ENCODE peak calls at places on chromosomes 1 and 21, in five cellular contexts. E is GM23248, P is K562, R is HCT116, G is PC-3. M is an unnamed sample.

GRCh38 chr21:33948096-33948950 is 32.7 kb upstream of the ATP5PO start:
- DNase-seq in E (peak; percentile 79), P (peak; percentile 44), R (peak; percentile 61), G (peak; percentile 78), M (peak; percentile 62)

GRCh38 chr21:45074048-45074817 is at the start of gene ADARB1:
- DNase-seq in E (peak; percentile 82), P (peak; percentile 96), R (no peak), G (peak; percentile 62), M (peak; percentile 55)

GRCh38 chr21:37292946-37293345 is 25.8 kb upstream of the VPS26C start:
- DNase-seq in E (peak; percentile 19), P (no peak), R (no peak), G (no peak), M (peak; percentile 1)

GRCh38 chr1:172449585-172450523 is 6.0 kb upstream of the PIGC start:
- DNase-seq in E (peak; percentile 83), P (peak; percentile 83), R (peak; percentile 39), G (peak; percentile 97), M (peak; percentile 55)

GRCh38 chr1:175158133-175158532 is 34.4 kb downstream of the KIAA0040 start:
- DNase-seq in E (peak; percentile 31), P (no peak), R (peak; percentile 27), G (peak; percentile 85), M (no peak)

GRCh38 chr1:38625939-38626338 is 233.6 kb downstream of the RRAGC start:
- DNase-seq in E (no peak), P (no peak), R (no peak), G (no peak), M (no peak)

GRCh38 chr1:21931171-21932093 is 5.7 kb downstream of the HSPG2 start:
- DNase-seq in E (peak; percentile 96), P (no peak), R (peak; percentile 43), G (peak; percentile 58), M (peak; percentile 95)

GRCh38 chr1:214377886-214378285 is 96.9 kb downstream of the SMYD2 start:
- DNase-seq in E (peak; percentile 57), P (no peak), R (no peak), G (no peak), M (peak; percentile 62)

GRCh38 chr1:229371624-229372023 is 28.8 kb upstream of the CCSAP start:
- DNase-seq in E (no peak), P (no peak), R (no peak), G (peak; percentile 87), M (no peak)

GRCh38 chr21:42818328-42818749 is 61.0 kb downstream of the WDR4 start:
- DNase-seq in E (peak; percentile 73), P (peak; percentile 71), R (peak; percentile 33), G (peak; percentile 69), M (peak; percentile 36)

GRCh38 chr1:109620396-109620817 is 770 bp downstream of the AMPD2 start:
- DNase-seq in E (peak; percentile 81), P (peak; percentile 61), R (no peak), G (peak; percentile 40), M (peak; percentile 61)

GRCh38 chr1:78303620-78304019 is 187.2 kb upstream of the PTGFR start:
- DNase-seq in E (peak; percentile 93), P (no peak), R (no peak), G (peak; percentile 96), M (peak; percentile 96)

GRCh38 chr21:35940074-35940927 is 120.0 kb downstream of the SETD4 start:
- DNase-seq in E (peak; percentile 88), P (peak; percentile 52), R (peak; percentile 68), G (peak; percentile 86), M (peak; percentile 87)

GRCh38 chr1:64884261-64885040 is 81.9 kb downstream of the JAK1 start:
- DNase-seq in E (peak; percentile 46), P (peak; percentile 45), R (no peak), G (no peak), M (peak; percentile 59)

GRCh38 chr21:38460171-38460742 is 38.0 kb downstream of the ERG start:
- DNase-seq in E (peak; percentile 97), P (no peak), R (no peak), G (peak; percentile 47), M (peak; percentile 90)

GRCh38 chr21:42235593-42235992 is 16.7 kb downstream of the ABCG1 start:
- DNase-seq in E (no peak), P (no peak), R (no peak), G (no peak), M (no peak)

GRCh38 chr1:203124546-203125317 is 2.8 kb upstream of the ADORA1 start:
- DNase-seq in E (peak; percentile 40), P (no peak), R (no peak), G (peak; percentile 68), M (peak; percentile 21)

DNA sequence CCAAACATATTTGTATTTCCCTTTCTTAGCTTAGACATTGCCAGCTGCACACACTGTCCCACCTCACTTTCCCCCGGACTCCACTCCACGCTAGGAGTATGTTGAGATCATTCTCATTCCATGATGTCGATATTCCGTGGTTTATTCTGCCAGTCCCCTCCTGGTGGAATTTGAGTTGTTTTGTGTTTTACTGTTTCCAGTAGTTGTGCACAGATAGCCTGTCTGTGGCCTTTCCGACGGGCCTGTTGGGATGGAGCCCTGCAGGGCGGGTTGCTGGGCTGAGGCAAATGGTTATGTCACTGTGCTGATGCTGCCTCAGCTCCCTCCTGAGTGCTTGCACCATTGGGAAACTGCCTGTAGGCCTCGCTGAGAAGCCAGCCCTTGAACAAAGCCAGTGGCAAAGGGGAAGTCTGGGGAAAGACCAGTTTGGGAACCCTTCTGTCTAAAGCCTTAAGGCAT is 12.8 kb downstream of the TRAPPC10 start:
- DNase-seq in E (peak; percentile 87), P (peak; percentile 60), R (no peak), G (no peak), M (peak; percentile 79)
- H4K20me1 ChIP-seq in E (peaks cover 8% of the 10 kb centered on the region), P (peaks cover 3% of the 10 kb centered on the region), R (peaks cover 6% of the 10 kb centered on the region), G (peaks cover 59% of the 10 kb centered on the region), M (peaks cover 2% of the 10 kb centered on the region)

DNA sequence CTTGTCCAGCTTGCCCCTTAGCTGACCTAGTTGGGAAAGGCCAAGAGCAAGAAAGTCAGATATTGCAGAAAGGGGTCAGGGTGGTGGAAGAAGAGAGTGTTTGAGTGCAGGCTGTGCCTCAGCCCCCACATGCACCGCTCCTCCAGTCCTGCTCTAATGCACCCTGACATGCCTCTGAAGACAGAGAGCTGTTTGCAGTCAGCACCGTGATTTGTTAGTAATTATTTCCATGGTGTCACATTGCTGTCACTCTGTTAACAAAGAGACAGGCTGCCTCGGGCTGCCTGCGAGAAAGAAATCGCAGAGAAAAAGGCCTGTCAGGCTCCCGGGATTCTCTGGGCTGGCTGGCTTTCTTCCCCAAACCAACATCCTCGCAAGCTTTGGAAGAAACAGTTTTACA is 58.3 kb downstream of the ERI3 start:
- DNase-seq in E (no peak), P (no peak), R (no peak), G (no peak), M (no peak)
- TF ChIP-seq EZH2 in E (no peak), P (no peak), R (no peak), G (no peak), M (no peak)

DNA sequence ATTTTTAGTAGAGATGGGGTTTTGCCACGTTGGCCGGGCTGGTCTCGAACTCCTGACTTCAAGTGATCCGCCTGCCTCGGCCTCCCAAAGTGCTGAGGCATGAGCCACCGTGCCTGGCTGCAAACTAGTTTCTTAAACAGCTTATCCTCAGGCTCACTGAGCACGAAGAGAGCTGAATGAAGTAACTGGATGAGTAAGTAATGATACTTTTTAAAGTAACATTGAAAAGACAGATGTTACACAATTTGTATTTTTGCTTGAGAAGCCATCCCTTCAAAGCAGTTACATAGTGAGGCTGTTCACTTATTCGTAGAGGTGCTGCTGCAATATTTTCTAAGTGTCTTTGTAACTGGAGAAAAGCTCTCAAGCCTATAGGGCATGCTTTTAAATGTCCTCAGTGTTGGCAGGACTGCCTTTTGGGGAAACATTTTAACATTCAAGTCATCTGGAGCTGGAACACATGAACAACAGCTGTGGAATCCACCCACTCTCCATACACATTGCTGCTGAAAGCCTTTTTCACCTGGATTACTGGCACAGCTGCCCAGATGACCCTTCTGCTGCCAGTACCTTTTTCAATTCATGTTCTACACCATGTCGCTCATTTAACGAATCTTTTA is 2.7 kb upstream of the YBX1 start:
- DNase-seq in E (peak; percentile 91), P (no peak), R (no peak), G (no peak), M (no peak)
- H3K9ac ChIP-seq in E (peak overlapping the region; percentile 36), P (peak overlapping the region; percentile 99), R (no peak overlapping the region), G (no peak overlapping the region), M (no peak overlapping the region)

GRCh38 chr21:29330797-29331196 is 32.1 kb downstream of the BACH1 start:
- DNase-seq in E (no peak), P (no peak), R (no peak), G (no peak), M (no peak)

GRCh38 chr21:29335720-29336119 is 37.0 kb downstream of the BACH1 start:
- DNase-seq in E (peak; percentile 73), P (no peak), R (no peak), G (peak; percentile 25), M (peak; percentile 46)

GRCh38 chr21:29334717-29335428 is 36.2 kb downstream of the BACH1 start:
- DNase-seq in E (peak; percentile 79), P (no peak), R (no peak), G (no peak), M (peak; percentile 94)

GRCh38 chr21:29333355-29333746 is 34.6 kb downstream of the BACH1 start:
- DNase-seq in E (no peak), P (no peak), R (no peak), G (no peak), M (no peak)

DNA sequence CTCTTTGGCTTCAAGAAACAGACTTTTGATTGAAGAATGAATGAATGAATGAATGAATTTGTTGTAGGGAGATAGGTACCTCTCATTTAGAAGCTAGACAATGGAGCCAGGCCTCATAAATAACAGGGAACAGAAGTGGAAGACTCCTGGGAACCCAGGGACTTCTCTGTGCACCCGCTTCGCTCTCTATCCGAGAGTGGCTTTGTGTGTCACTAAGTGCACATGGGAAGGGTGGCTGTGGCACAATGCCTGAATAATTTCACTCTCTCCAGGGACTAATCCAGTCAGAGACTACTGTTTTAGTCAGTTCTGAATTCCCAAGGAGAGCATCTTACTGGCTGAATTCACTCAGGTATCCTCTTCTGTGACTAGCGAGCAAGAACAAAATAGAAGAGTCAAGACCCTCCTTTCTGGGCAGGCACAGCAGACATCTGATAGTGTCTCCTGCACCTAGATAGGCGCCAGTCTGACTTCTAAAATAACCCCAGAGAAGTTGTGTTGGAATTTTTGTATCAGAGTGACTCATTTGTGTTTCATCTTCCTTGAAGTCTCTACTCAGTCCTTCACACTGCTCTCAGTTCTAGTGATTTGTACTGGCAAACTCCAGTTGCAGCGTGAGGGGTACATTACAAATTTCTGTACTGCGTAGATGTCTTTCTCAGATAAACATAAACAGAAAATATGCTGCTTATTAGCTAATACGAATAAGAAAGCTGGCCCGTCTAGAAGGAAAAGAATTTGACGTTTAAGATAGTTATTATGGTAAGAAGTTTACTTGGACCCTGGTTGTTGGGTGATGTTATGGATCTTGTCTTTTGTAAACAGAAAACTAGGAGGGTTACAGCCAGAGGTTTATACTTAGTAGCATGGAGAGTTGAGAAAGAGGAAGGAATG is 34.0 kb downstream of the BACH1 start:
- DNase-seq in E (peak; percentile 75), P (no peak), R (no peak), G (peak; percentile 42), M (peak; percentile 83)
- H4K20me1 ChIP-seq in E (no peaks in the 10 kb centered on the region), P (no peaks in the 10 kb centered on the region), R (no peaks in the 10 kb centered on the region), G (no peaks in the 10 kb centered on the region), M (no peaks in the 10 kb centered on the region)